ENCODE peak calls at places on chromosomes 2 and 18, in seven cellular contexts. G, C, R, M, P, Y and A are unnamed samples.
A peak's percentile ranks its signal among the peaks of the same experiment; 100 is the strongest.

GRCh38 chr2:95334916-95335641 is 37.9 kb downstream of the KCNIP3 start:
- DNase-seq in R (no peak), M (peak; percentile 40), C (peak; percentile 64), G (no peak), P (no peak), Y (peak; percentile 81), A (no peak)

GRCh38 chr2:1718339-1719220 is 25.7 kb downstream of the PXDN start:
- DNase-seq in P (no peak), Y (no peak), C (no peak), G (no peak), M (no peak), R (no peak), A (no peak)

GRCh38 chr18:55076643-55077218 is 117.5 kb upstream of the CCDC68 start:
- DNase-seq in C (no peak), P (no peak), G (no peak), M (no peak), R (no peak), Y (peak; percentile 9), A (no peak)

GRCh38 chr2:82258151-82258550 is 1953.6 kb upstream of the LRRTM1 start:
- DNase-seq in R (no peak), G (no peak), P (no peak), C (no peak), M (peak; percentile 1), Y (no peak), A (no peak)

GRCh38 chr2:86335865-86336321 is 1.5 kb downstream of the REEP1 start:
- DNase-seq in G (no peak), R (no peak), C (no peak), Y (no peak), P (no peak), M (no peak), A (no peak)

GRCh38 chr18:33583901-33584300 is 5.9 kb downstream of the ASXL3 start:
- DNase-seq in P (no peak), M (no peak), G (no peak), Y (no peak), C (no peak), R (no peak), A (no peak)

GRCh38 chr18:27656167-27656778 is 471.2 kb upstream of the CHST9 start:
- DNase-seq in P (no peak), G (no peak), M (peak; percentile 39), C (no peak), R (no peak), Y (no peak), A (no peak)

GRCh38 chr2:201654611-201655384 is 11.5 kb upstream of the TMEM237 start:
- DNase-seq in P (no peak), M (peak; percentile 64), G (no peak), R (no peak), C (peak; percentile 78), Y (peak; percentile 78), A (no peak)

GRCh38 chr18:30328839-30329238 is 713.7 kb downstream of the DSC3 start:
- DNase-seq in R (no peak), C (no peak), P (no peak), G (no peak), Y (no peak), M (no peak), A (no peak)

GRCh38 chr2:190607014-190607597 is 41.8 kb upstream of the NAB1 start:
- DNase-seq in C (peak; percentile 76), Y (peak; percentile 20), R (no peak), P (no peak), G (peak; percentile 87), M (peak; percentile 89), A (no peak)

GRCh38 chr2:104849036-104849551 is 4.8 kb upstream of the POU3F3 start:
- DNase-seq in M (no peak), P (no peak), G (no peak), Y (no peak), C (no peak), R (no peak), A (no peak)

GRCh38 chr2:189437931-189438330 is 3.3 kb upstream of the WDR75 start:
- DNase-seq in C (no peak), R (no peak), P (no peak), G (no peak), M (no peak), Y (no peak), A (no peak)

GRCh38 chr2:168346725-168347477 is 99.5 kb upstream of the STK39 start:
- DNase-seq in M (peak; percentile 75), P (peak; percentile 73), C (peak; percentile 67), R (peak; percentile 70), Y (peak; percentile 86), G (peak; percentile 83), A (peak; percentile 64)

GRCh38 chr2:667332-668000 is 9.7 kb downstream of the TMEM18 start:
- DNase-seq in Y (peak; percentile 86), P (no peak), G (no peak), R (no peak), M (peak; percentile 76), C (peak; percentile 83), A (no peak)

GRCh38 chr2:68918497-68918896 is 34.2 kb downstream of the GKN2 start:
- DNase-seq in M (peak; percentile 65), P (no peak), C (no peak), Y (no peak), G (no peak), R (no peak), A (no peak)

GRCh38 chr2:204958371-204958770 is 413.1 kb downstream of the PARD3B start:
- DNase-seq in C (no peak), M (no peak), G (no peak), R (no peak), Y (no peak), P (no peak), A (no peak)

GRCh38 chr18:60417946-60418345 is 45.4 kb upstream of the MC4R start:
- DNase-seq in Y (no peak), M (no peak), P (no peak), G (no peak), C (no peak), R (no peak), A (no peak)

GRCh38 chr2:151973901-151974199 is 125.0 kb downstream of the CACNB4 start:
- DNase-seq in R (no peak), C (peak; percentile 43), Y (peak; percentile 30), G (peak; percentile 30), P (peak; percentile 43), M (no peak), A (no peak)

GRCh38 chr18:58901143-58901542 is 36.5 kb downstream of the ZNF532 start:
- DNase-seq in P (no peak), Y (no peak), R (no peak), M (no peak), C (no peak), G (no peak), A (no peak)

GRCh38 chr2:188506843-188507242 is 215.2 kb downstream of the GULP1 start:
- DNase-seq in R (no peak), G (peak; percentile 14), Y (no peak), P (no peak), M (no peak), C (no peak), A (no peak)

GRCh38 chr2:12556762-12557161 is 160.0 kb upstream of the TRIB2 start:
- DNase-seq in M (peak; percentile 58), Y (peak; percentile 62), G (no peak), R (no peak), P (no peak), C (peak; percentile 68), A (no peak)

GRCh38 chr2:24875272-24875671 is 44.8 kb downstream of the ADCY3 start:
- DNase-seq in G (no peak), C (peak; percentile 70), R (no peak), M (peak; percentile 65), P (no peak), Y (no peak), A (no peak)

GRCh38 chr2:71787476-71788185 is 334.3 kb downstream of the DYSF start:
- DNase-seq in G (no peak), C (no peak), Y (peak; percentile 64), R (no peak), P (no peak), M (no peak), A (no peak)

GRCh38 chr2:48016620-48017019 is 110.3 kb upstream of the FBXO11 start:
- DNase-seq in R (no peak), M (peak; percentile 8), Y (no peak), P (no peak), G (no peak), C (no peak), A (no peak)
- TF ChIP-seq CTCF in R (no peak), M (no peak), Y (no peak), P (peak; percentile 51), G (peak; percentile 8), C (peak; percentile 22), A (no peak)

GRCh38 chr2:200575957-200576356 is 9.9 kb upstream of the AOX1 start:
- DNase-seq in G (no peak), Y (peak; percentile 45), R (no peak), C (peak; percentile 40), M (peak; percentile 26), P (no peak), A (peak; percentile 15)
- TF ChIP-seq CTCF in G (peak; percentile 49), Y (peak; percentile 42), R (peak; percentile 21), C (peak; percentile 51), M (no peak), P (peak; percentile 60), A (no peak)

GRCh38 chr2:231732604-231733003 is 24.3 kb downstream of the PTMA start:
- DNase-seq in G (no peak), M (no peak), R (no peak), Y (no peak), P (no peak), C (no peak), A (no peak)

GRCh38 chr2:231722721-231723307 is 14.5 kb downstream of the PTMA start:
- DNase-seq in M (no peak), G (no peak), R (no peak), Y (no peak), P (no peak), C (no peak), A (no peak)

GRCh38 chr2:231726276-231726675 is 18.0 kb downstream of the PTMA start:
- DNase-seq in P (no peak), C (no peak), R (no peak), G (no peak), Y (no peak), M (no peak), A (no peak)

GRCh38 chr2:231725476-231725875 is 17.2 kb downstream of the PTMA start:
- DNase-seq in P (no peak), Y (no peak), C (no peak), R (no peak), M (no peak), G (no peak), A (no peak)

DNA sequence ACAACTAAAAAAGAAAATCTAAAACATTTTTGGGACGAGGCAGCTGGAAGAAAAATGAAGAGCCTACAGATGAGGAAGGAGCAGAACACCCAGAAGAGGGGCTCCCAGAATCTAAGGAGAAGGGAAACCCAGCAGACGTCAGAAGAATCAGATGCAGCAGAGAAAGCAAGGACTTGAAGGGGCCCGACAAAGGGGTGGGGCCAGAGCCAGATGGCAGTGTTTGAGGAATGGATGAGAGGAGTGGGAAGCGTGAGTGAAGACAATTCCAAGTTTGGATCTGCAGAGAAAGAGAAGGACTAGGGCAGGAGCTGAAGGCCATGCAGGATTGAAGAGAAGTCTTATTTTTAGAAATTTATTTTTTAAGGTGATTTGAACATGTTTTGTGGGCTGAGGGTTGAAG is 19.3 kb downstream of the PTMA start:
- DNase-seq in M (no peak), Y (no peak), G (no peak), P (no peak), C (no peak), R (no peak), A (no peak)
- TF ChIP-seq CTCF in M (no peak), Y (no peak), G (no peak), P (no peak), C (no peak), R (no peak), A (no peak)

DNA sequence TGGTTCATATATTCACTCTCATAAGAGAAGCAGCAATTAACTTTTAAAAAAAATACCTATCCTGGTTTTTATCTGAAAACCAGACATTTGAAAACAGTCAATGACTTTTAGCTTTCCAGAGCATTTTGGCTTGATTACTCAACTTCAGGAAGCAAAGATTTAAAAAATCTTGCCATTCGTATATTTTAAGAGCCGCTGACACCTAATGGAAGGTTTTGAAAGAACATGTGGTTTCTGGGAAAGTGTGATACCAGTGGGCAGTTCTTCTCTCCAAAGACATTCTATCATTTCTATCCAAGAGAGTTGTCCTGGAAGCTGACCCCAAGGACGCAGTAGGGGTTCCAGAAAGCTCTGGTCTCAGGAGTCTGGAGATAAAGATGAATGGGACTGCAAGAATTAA is 234.7 kb downstream of the TTC32 start:
- DNase-seq in P (no peak), M (peak; percentile 59), C (peak; percentile 63), G (no peak), R (no peak), Y (peak; percentile 71), A (no peak)
- TF ChIP-seq CTCF in P (peak; percentile 39), M (peak; percentile 60), C (peak; percentile 32), G (peak; percentile 47), R (no peak), Y (peak; percentile 20), A (no peak)